ENCODE peak calls at places on chromosomes 12 and 14, in eight cellular contexts. One of them, this sample, is unnamed.

GRCh38 chr14:52348796-52349195 is 34.7 kb downstream of the PTGER2 start:
- DNase-seq in NCI-H2081 treated with DMSO at 0.1 percent for 48 hours: no peak
- DNase-seq in Caco-2: no peak
- DNase-seq in left colon: no peak
- DNase-seq in adrenal gland: no peak
- DNase-seq in globus pallidus: no peak
- DNase-seq in left ventricle myocardium inferior: no peak
- DNase-seq in hippocampal formation: no peak
- DNase-seq in this sample: no peak

GRCh38 chr12:26715232-26715631 is 117.8 kb downstream of the ITPR2 start:
- DNase-seq in globus pallidus: no peak
- DNase-seq in left ventricle myocardium inferior: no peak
- DNase-seq in hippocampal formation: no peak
- DNase-seq in left colon: no peak
- DNase-seq in adrenal gland: no peak
- DNase-seq in Caco-2: no peak
- DNase-seq in NCI-H2081 treated with DMSO at 0.1 percent for 48 hours: no peak
- DNase-seq in this sample: no peak

GRCh38 chr14:53953002-53953827 is 3.4 kb downstream of the BMP4 start:
- DNase-seq in left colon: peak
- DNase-seq in left ventricle myocardium inferior: peak
- DNase-seq in NCI-H2081 treated with DMSO at 0.1 percent for 48 hours: no peak
- DNase-seq in globus pallidus: peak
- DNase-seq in adrenal gland: peak
- DNase-seq in Caco-2: peak
- DNase-seq in hippocampal formation: peak
- DNase-seq in this sample: peak

GRCh38 chr14:105283899-105284298 is 16.9 kb downstream of the BRF1 start:
- DNase-seq in Caco-2: no peak
- DNase-seq in hippocampal formation: no peak
- DNase-seq in adrenal gland: no peak
- DNase-seq in left colon: no peak
- DNase-seq in NCI-H2081 treated with DMSO at 0.1 percent for 48 hours: no peak
- DNase-seq in left ventricle myocardium inferior: no peak
- DNase-seq in globus pallidus: no peak
- DNase-seq in this sample: no peak

GRCh38 chr12:56836317-56836716 is 73.2 kb downstream of the HSD17B6 start:
- DNase-seq in left colon: no peak
- DNase-seq in Caco-2: no peak
- DNase-seq in globus pallidus: no peak
- DNase-seq in left ventricle myocardium inferior: peak
- DNase-seq in NCI-H2081 treated with DMSO at 0.1 percent for 48 hours: no peak
- DNase-seq in adrenal gland: peak
- DNase-seq in hippocampal formation: no peak
- DNase-seq in this sample: peak

GRCh38 chr14:95784137-95784536 is 70.2 kb upstream of the TCL1A start:
- DNase-seq in left ventricle myocardium inferior: no peak
- DNase-seq in Caco-2: peak
- DNase-seq in hippocampal formation: no peak
- DNase-seq in adrenal gland: peak
- DNase-seq in NCI-H2081 treated with DMSO at 0.1 percent for 48 hours: no peak
- DNase-seq in left colon: no peak
- DNase-seq in globus pallidus: peak
- DNase-seq in this sample: no peak

GRCh38 chr14:59123975-59124374 is 64.5 kb upstream of the DAAM1 start:
- DNase-seq in left ventricle myocardium inferior: no peak
- DNase-seq in adrenal gland: no peak
- DNase-seq in left colon: no peak
- DNase-seq in Caco-2: no peak
- DNase-seq in globus pallidus: peak
- DNase-seq in NCI-H2081 treated with DMSO at 0.1 percent for 48 hours: no peak
- DNase-seq in hippocampal formation: no peak
- DNase-seq in this sample: no peak

GRCh38 chr12:53049582-53050318 is at the start of gene TNS2:
- DNase-seq in hippocampal formation: no peak
- DNase-seq in adrenal gland: peak
- DNase-seq in Caco-2: peak
- DNase-seq in left colon: peak
- DNase-seq in left ventricle myocardium inferior: peak
- DNase-seq in globus pallidus: peak
- DNase-seq in NCI-H2081 treated with DMSO at 0.1 percent for 48 hours: no peak
- DNase-seq in this sample: peak

GRCh38 chr14:24859559-24859958 is 190.4 kb downstream of the STXBP6 start:
- DNase-seq in hippocampal formation: no peak
- DNase-seq in globus pallidus: no peak
- DNase-seq in Caco-2: no peak
- DNase-seq in left ventricle myocardium inferior: no peak
- DNase-seq in NCI-H2081 treated with DMSO at 0.1 percent for 48 hours: no peak
- DNase-seq in left colon: no peak
- DNase-seq in adrenal gland: no peak
- DNase-seq in this sample: no peak

GRCh38 chr14:38101679-38102078 is 106.0 kb upstream of the SSTR1 start:
- DNase-seq in NCI-H2081 treated with DMSO at 0.1 percent for 48 hours: no peak
- DNase-seq in Caco-2: no peak
- DNase-seq in globus pallidus: no peak
- DNase-seq in hippocampal formation: no peak
- DNase-seq in left ventricle myocardium inferior: no peak
- DNase-seq in left colon: no peak
- DNase-seq in adrenal gland: no peak
- DNase-seq in this sample: no peak